ENCODE peak calls at places on chromosomes 1 and 21, in eight cellular contexts. D is Ammon's horn, Q is body of pancreas, W is heart right ventricle, M is psoas muscle, S is NCI-H1694 treated with DMSO at 0.1 percent for 48 hours, L is frontal cortex, R is NAMALWA. E is an unnamed sample.

GRCh38 chr21:41185802-41186201 is 17.8 kb downstream of the BACE2 start:
- DNase-seq in D (no peak), Q (no peak), W (no peak), M (no peak), S (no peak), L (no peak), R (no peak), E (no peak)

GRCh38 chr1:229844675-229845074 is 218.6 kb downstream of the URB2 start:
- DNase-seq in D (no peak), Q (peak), W (no peak), M (no peak), S (no peak), L (no peak), R (no peak), E (peak)

GRCh38 chr1:245488346-245489110 is 333.7 kb downstream of the KIF26B start:
- DNase-seq in D (no peak), Q (no peak), W (no peak), M (no peak), S (no peak), L (no peak), R (no peak), E (no peak)

GRCh38 chr1:154877370-154877974 is 7.4 kb upstream of the KCNN3 start:
- DNase-seq in D (no peak), Q (peak), W (no peak), M (no peak), S (no peak), L (no peak), R (no peak), E (no peak)

GRCh38 chr1:225655509-225656258 is 2.8 kb upstream of the ENAH start:
- DNase-seq in D (peak), Q (peak), W (peak), M (peak), S (peak), L (peak), R (peak), E (peak)

GRCh38 chr1:59410457-59410856 is 113.6 kb downstream of the FGGY start:
- DNase-seq in D (no peak), Q (no peak), W (no peak), M (no peak), S (no peak), L (no peak), R (no peak), E (no peak)

GRCh38 chr1:226778657-226779058 is 39.6 kb upstream of the ITPKB start:
- DNase-seq in D (no peak), Q (no peak), W (peak), M (peak), S (no peak), L (no peak), R (no peak), E (peak)

GRCh38 chr1:182841368-182841988 is 2.3 kb downstream of the DHX9 start:
- DNase-seq in D (no peak), Q (no peak), W (no peak), M (no peak), S (no peak), L (no peak), R (peak), E (no peak)

GRCh38 chr1:200899954-200900867 is 5.5 kb downstream of the INAVA start:
- DNase-seq in D (no peak), Q (no peak), W (no peak), M (no peak), S (no peak), L (no peak), R (no peak), E (no peak)

GRCh38 chr1:155940531-155940992 is 876 bp upstream of the RXFP4 start:
- DNase-seq in D (no peak), Q (peak), W (peak), M (no peak), S (peak), L (no peak), R (peak), E (peak)

GRCh38 chr1:212560933-212561460 is 47.6 kb upstream of the ATF3 start:
- DNase-seq in D (no peak), Q (no peak), W (no peak), M (no peak), S (no peak), L (no peak), R (no peak), E (no peak)

GRCh38 chr21:42304556-42305454 is 10.4 kb downstream of the TFF3 start:
- DNase-seq in D (no peak), Q (no peak), W (no peak), M (no peak), S (no peak), L (no peak), R (no peak), E (no peak)

GRCh38 chr1:55337801-55338447 is 122.8 kb upstream of the USP24 start:
- DNase-seq in D (no peak), Q (no peak), W (no peak), M (no peak), S (peak), L (no peak), R (peak), E (no peak)

GRCh38 chr1:196738730-196739129 is 35.9 kb upstream of the CFHR3 start:
- DNase-seq in D (no peak), Q (no peak), W (no peak), M (no peak), S (no peak), L (no peak), R (no peak), E (no peak)

GRCh38 chr1:20586939-20587638 is 1.8 kb upstream of the CDA start:
- DNase-seq in D (no peak), Q (no peak), W (no peak), M (peak), S (no peak), L (no peak), R (no peak), E (no peak)

GRCh38 chr1:116504308-116505156 is 66.3 kb downstream of the CD58 start:
- DNase-seq in D (peak), Q (peak), W (peak), M (peak), S (no peak), L (no peak), R (peak), E (peak)

GRCh38 chr1:63890468-63890867 is 116.7 kb downstream of the ROR1 start:
- DNase-seq in D (no peak), Q (no peak), W (no peak), M (no peak), S (no peak), L (no peak), R (no peak), E (no peak)

GRCh38 chr1:223870617-223871574 is 25.1 kb upstream of the TP53BP2 start:
- DNase-seq in D (peak), Q (peak), W (no peak), M (no peak), S (no peak), L (no peak), R (no peak), E (no peak)

GRCh38 chr21:45997495-45998275 is 16.1 kb downstream of the COL6A1 start:
- DNase-seq in D (no peak), Q (no peak), W (peak), M (no peak), S (no peak), L (peak), R (no peak), E (no peak)

GRCh38 chr1:178733972-178734371 is 8.9 kb downstream of the RALGPS2 start:
- DNase-seq in D (no peak), Q (no peak), W (no peak), M (no peak), S (no peak), L (no peak), R (peak), E (no peak)

GRCh38 chr1:17316704-17317103 is 8.7 kb downstream of the PADI4 start:
- DNase-seq in D (no peak), Q (no peak), W (no peak), M (no peak), S (no peak), L (no peak), R (no peak), E (no peak)

GRCh38 chr1:153260980-153261792 is 1.7 kb downstream of the LORICRIN start:
- DNase-seq in D (no peak), Q (peak), W (no peak), M (peak), S (no peak), L (peak), R (no peak), E (no peak)

GRCh38 chr1:2788506-2789163 is 12.9 kb downstream of the TTC34 start:
- DNase-seq in D (no peak), Q (peak), W (no peak), M (peak), S (no peak), L (no peak), R (no peak), E (peak)